ENCODE peak calls at places on chromosomes 12 and 14, in seven cellular contexts. U, N, H, E, M, J and R are unnamed samples.

GRCh38 chr12:47281667-47282171 is 202.0 kb upstream of the AMIGO2 start:
- DNase-seq in E (peak), J (peak), H (no peak), M (no peak), U (no peak), N (peak), R (peak)

GRCh38 chr12:89140580-89141236 is 211.6 kb downstream of the DUSP6 start:
- DNase-seq in N (peak), E (peak), U (peak), J (no peak), M (peak), H (no peak), R (peak)

GRCh38 chr14:23183479-23183878 is at the start of gene SLC7A8:
- DNase-seq in N (no peak), E (no peak), M (no peak), H (peak), J (no peak), U (peak), R (no peak)

GRCh38 chr12:43826681-43827458 is 9.0 kb upstream of the TMEM117 start:
- DNase-seq in J (no peak), N (peak), H (no peak), E (no peak), M (no peak), U (no peak), R (peak)

GRCh38 chr12:107843351-107844311 is 69.1 kb downstream of the ASCL4 start:
- DNase-seq in U (no peak), J (no peak), M (no peak), N (no peak), E (peak), H (no peak), R (peak)

GRCh38 chr12:126389961-126390360 is 1324.7 kb downstream of the AACS start:
- DNase-seq in M (no peak), U (no peak), N (no peak), E (no peak), H (no peak), J (no peak), R (no peak)

GRCh38 chr12:13307143-13307831 is 110.8 kb downstream of the EMP1 start:
- DNase-seq in U (no peak), M (no peak), J (no peak), N (no peak), H (no peak), E (no peak), R (peak)

GRCh38 chr14:98210045-98210678 is 1061.8 kb downstream of the BCL11B start:
- DNase-seq in J (no peak), M (no peak), U (no peak), E (no peak), H (no peak), N (no peak), R (no peak)

GRCh38 chr14:33230016-33230415 is 291.3 kb downstream of the NPAS3 start:
- DNase-seq in E (no peak), U (no peak), M (no peak), H (no peak), J (no peak), N (no peak), R (no peak)

GRCh38 chr12:113678222-113678621 is 206.6 kb upstream of the LHX5 start:
- DNase-seq in M (no peak), J (peak), E (no peak), H (no peak), U (no peak), N (no peak), R (no peak)

GRCh38 chr14:99244299-99244959 is 27.6 kb downstream of the BCL11B start:
- DNase-seq in N (no peak), J (no peak), H (no peak), M (no peak), E (no peak), U (no peak), R (no peak)

GRCh38 chr14:99247091-99247729 is 24.8 kb downstream of the BCL11B start:
- DNase-seq in N (no peak), U (no peak), M (no peak), H (no peak), J (no peak), E (no peak), R (no peak)

GRCh38 chr14:99246536-99247083 is 25.4 kb downstream of the BCL11B start:
- DNase-seq in N (no peak), U (no peak), E (no peak), M (no peak), J (no peak), H (peak), R (no peak)

GRCh38 chr14:99244960-99245340 is 27.0 kb downstream of the BCL11B start:
- DNase-seq in H (no peak), J (no peak), N (no peak), M (no peak), U (no peak), E (no peak), R (no peak)

DNA sequence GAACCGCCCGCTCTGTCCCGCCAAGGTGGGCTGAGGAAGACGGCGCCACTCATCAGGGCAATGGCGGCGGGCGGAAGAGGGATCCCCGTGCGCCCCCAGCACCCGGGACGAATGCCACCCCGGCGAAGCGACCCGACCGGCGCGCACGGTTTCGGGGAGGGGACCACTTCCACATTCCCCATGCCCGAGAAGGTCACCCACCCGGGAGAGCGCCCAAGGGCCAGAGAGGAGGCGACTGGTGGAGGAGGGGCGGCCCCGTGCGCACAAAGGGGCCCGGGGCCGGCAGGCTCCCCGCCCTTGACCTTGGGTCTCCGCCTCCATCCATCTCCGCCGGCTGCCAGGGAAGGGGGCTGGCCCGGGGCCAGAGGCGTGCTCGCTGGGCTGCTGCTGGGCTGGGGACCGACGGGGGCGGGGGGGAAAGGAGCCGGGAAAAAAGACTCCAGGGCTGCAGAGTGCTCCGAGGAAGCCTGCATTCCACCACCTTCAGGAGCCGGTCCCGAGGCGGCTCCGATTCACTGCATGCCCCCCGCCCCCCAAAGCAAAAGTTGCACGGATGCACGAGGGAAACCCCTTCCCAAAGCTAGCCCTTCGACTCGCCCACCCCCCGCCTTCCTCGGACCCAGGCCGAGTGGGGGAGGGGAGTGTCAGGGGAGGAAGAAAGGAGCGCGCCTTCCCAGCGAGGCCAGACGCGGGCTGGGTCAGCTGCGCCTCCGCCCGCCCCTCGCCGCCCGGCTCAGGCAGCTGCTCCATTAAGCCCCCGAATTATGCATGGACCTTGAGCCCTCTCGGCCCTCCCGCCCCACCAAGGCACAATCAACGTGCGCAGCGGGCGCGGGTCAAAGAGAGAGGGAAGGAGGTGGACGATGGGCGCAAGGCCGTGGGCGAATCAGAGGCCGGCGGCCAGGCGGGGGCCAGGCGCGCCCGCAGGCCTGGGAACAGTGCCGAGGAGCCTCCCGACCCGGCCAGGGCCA is 26.2 kb downstream of the BCL11B start:
- DNase-seq in H (peak), J (no peak), E (no peak), N (no peak), U (no peak), M (no peak), R (no peak)
- H3K4me3 ChIP-seq in H (peak), J (no peak), E (no peak), N (no peak), U (no peak), M (peak), R (no peak)

GRCh38 chr12:90958995-90959394 is 4.0 kb upstream of the CCER1 start:
- DNase-seq in M (no peak), E (peak), N (peak), U (no peak), H (no peak), J (no peak), R (peak)
- TF ChIP-seq CTCF in M (no peak), E (peak), N (peak), U (no peak), H (no peak), J (peak), R (peak)

DNA sequence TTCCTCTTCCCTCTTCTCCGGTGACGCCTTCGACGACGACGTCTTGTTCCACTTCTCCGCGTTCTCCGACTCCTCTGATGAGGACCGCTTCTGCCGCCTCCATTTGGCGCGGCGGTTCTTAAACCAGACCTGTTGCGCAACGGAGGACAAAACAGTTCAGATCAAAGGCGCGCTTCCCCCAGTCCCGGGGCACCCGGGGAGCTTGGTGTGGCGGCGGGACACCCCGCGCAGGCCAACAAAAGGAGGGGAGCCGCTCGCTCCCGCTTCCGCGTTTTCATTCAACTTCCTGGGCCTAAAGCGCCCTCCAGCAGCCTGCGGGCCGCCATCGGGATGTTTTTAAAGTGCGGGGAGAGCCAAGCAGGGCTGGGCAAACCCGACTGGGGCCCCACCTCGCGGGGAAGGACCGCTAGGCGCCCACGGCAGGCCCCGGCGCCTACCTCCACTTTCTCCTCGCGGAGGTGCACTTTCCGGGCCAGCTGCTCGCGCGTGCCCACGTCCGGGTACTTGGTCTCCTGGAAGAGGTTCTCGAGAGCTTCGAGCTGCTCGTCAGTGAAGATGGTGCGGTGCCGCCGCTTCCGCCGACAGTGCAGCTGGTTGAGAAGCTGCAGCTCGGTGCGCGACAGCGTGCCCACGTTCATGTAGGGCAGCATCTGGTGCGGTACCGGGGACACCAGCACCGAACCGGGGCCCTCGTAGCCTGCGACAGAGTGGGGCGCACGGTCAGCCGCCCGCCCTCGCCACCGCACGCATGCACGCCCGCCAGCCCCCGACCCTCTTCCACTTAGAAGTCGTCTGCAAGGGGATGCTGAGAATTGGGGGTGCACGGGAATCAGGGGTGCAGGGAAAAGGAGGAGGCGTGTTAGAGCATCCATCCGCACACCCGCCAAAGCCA is 1.1 kb downstream of the GSC start:
- DNase-seq in N (no peak), H (no peak), M (no peak), U (no peak), J (no peak), E (no peak), R (no peak)
- H3K4me3 ChIP-seq in N (no peak), H (peak), M (peak), U (peak), J (no peak), E (no peak), R (peak)

DNA sequence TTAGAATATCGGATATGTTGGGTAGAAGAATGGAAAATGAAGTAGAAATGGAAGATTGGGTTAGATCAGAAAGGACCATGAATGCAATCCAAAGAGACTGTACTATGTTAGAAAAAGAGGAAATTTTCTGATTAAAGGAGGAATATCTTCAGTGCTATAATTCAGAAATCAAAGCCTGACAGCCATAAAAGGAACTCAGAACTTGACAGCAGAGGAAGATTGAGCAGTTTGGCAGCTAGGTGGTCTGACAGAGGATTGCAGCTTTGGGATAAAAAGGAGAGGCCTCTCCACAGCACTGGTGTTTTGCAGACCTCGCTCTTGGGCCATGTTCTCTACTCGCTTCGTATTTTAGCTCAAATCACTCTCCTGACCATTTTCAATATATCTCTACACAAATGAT is 354.8 kb upstream of the SOX5 start:
- DNase-seq in N (no peak), U (no peak), H (no peak), E (no peak), M (no peak), J (no peak), R (no peak)
- TF ChIP-seq CTCF in N (no peak), U (no peak), H (no peak), E (no peak), M (no peak), J (no peak), R (no peak)